ENCODE peak calls at places on chromosome 4, in six cellular contexts. N, G, X, J, S and Z are unnamed samples.
A peak's percentile ranks its signal among the peaks of the same experiment; 100 is the strongest.

GRCh38 chr4:2333356-2333841 is 71.5 kb upstream of the MXD4 start:
- DNase-seq in N (no peak), G (no peak), X (no peak), J (no peak), S (no peak), Z (no peak)

GRCh38 chr4:150033937-150034336 is 44.3 kb upstream of the DCLK2 start:
- DNase-seq in N (no peak), G (no peak), X (no peak), J (no peak), S (peak; percentile 25), Z (no peak)

GRCh38 chr4:94519019-94519418 is 67.3 kb downstream of the PDLIM5 start:
- DNase-seq in N (no peak), G (no peak), X (no peak), J (no peak), S (no peak), Z (no peak)

GRCh38 chr4:3276961-3277360 is 15.9 kb upstream of the RGS12 start:
- DNase-seq in N (no peak), G (no peak), X (no peak), J (no peak), S (no peak), Z (no peak)

GRCh38 chr4:71229477-71230257 is 109.2 kb upstream of the SLC4A4 start:
- DNase-seq in N (no peak), G (peak; percentile 25), X (no peak), J (no peak), S (peak; percentile 41), Z (peak; percentile 24)

GRCh38 chr4:176587920-176588319 is 204.8 kb downstream of the VEGFC start:
- DNase-seq in N (no peak), G (no peak), X (no peak), J (no peak), S (no peak), Z (no peak)

GRCh38 chr4:138911903-138912713 is 103.5 kb upstream of the NOCT start:
- DNase-seq in N (no peak), G (no peak), X (no peak), J (no peak), S (peak; percentile 45), Z (no peak)

GRCh38 chr4:57048590-57049304 is 61.4 kb downstream of the IGFBP7 start:
- DNase-seq in N (no peak), G (no peak), X (no peak), J (no peak), S (peak; percentile 82), Z (no peak)

GRCh38 chr4:2824329-2825183 is 19.1 kb upstream of the ADD1 start:
- DNase-seq in N (no peak), G (no peak), X (no peak), J (peak; percentile 9), S (no peak), Z (no peak)

GRCh38 chr4:118942465-118942864 is 53.8 kb downstream of the SYNPO2 start:
- DNase-seq in N (no peak), G (no peak), X (no peak), J (peak; percentile 28), S (peak; percentile 26), Z (no peak)

GRCh38 chr4:122716825-122717448 is 15.6 kb upstream of the BBS12 start:
- DNase-seq in N (no peak), G (peak; percentile 63), X (peak; percentile 15), J (peak; percentile 46), S (peak; percentile 61), Z (peak; percentile 51)

GRCh38 chr4:102404551-102404969 is 59.3 kb upstream of the SLC39A8 start:
- DNase-seq in N (no peak), G (no peak), X (no peak), J (no peak), S (no peak), Z (peak; percentile 49)

GRCh38 chr4:42653606-42654560 is 3.0 kb downstream of the ATP8A1 start:
- DNase-seq in N (no peak), G (no peak), X (no peak), J (no peak), S (peak; percentile 67), Z (no peak)

GRCh38 chr4:6686104-6686787 is 7.4 kb upstream of the S100P start:
- DNase-seq in N (no peak), G (no peak), X (no peak), J (no peak), S (no peak), Z (no peak)

GRCh38 chr4:6687947-6688878 is 5.5 kb upstream of the S100P start:
- DNase-seq in N (no peak), G (no peak), X (no peak), J (no peak), S (no peak), Z (no peak)

GRCh38 chr4:6689506-6689960 is 4.1 kb upstream of the S100P start:
- DNase-seq in N (no peak), G (no peak), X (no peak), J (no peak), S (no peak), Z (no peak)

GRCh38 chr4:6692379-6692778 is 1.3 kb upstream of the S100P start:
- DNase-seq in N (no peak), G (no peak), X (no peak), J (no peak), S (no peak), Z (no peak)

DNA sequence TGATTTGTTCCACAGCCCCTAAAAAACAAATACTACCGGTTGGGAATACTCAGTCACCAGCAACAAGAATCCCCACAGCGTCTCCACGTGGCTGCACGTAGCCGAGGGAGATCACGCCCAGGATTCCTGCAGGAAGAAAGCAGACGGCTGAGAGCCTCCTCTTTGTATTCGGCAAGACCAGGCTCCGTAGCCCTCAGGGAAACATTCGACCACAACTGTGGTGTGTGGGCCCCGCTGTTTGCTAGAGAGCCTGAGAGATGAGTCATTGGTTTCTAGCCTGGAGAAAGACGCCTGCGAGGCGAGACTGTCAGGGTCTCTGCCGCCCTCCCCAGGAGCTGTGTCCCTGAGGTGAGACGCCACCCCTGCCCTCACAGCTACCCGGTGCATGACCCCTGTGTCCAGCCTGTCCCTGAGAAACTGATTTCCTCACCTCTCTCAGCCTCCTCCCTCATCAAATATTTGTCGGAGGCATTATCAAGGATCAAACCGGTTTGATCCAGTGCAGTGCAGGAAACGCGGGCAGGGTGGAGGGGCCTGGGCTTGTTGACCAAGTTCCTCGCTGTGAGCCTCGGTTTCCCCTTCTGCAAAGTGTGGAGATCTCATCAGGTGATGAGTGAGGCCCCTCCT is 4.7 kb upstream of the S100P start:
- DNase-seq in N (no peak), G (peak; percentile 39), X (no peak), J (no peak), S (peak; percentile 91), Z (no peak)
- TF ChIP-seq CTCF in N (no peak), G (no peak), X (no peak), J (no peak), S (peak; percentile 25), Z (no peak)

GRCh38 chr4:114209589-114209988 is 230.1 kb upstream of the ARSJ start:
- DNase-seq in N (no peak), G (no peak), X (no peak), J (no peak), S (no peak), Z (no peak)

GRCh38 chr4:114208747-114209146 is 229.3 kb upstream of the ARSJ start:
- DNase-seq in N (no peak), G (no peak), X (no peak), J (no peak), S (peak; percentile 53), Z (no peak)
- TF ChIP-seq CTCF in N (no peak), G (no peak), X (no peak), J (no peak), S (peak; percentile 34), Z (no peak)

GRCh38 chr4:33386761-33387160 is 2666.6 kb downstream of the PCDH7 start:
- DNase-seq in N (no peak), G (no peak), X (no peak), J (no peak), S (no peak), Z (no peak)
- TF ChIP-seq CTCF in N (no peak), G (no peak), X (no peak), J (no peak), S (peak; percentile 9), Z (no peak)

GRCh38 chr4:62644372-62644771 is 1444.2 kb downstream of the ADGRL3 start:
- DNase-seq in N (no peak), G (no peak), X (no peak), J (no peak), S (peak; percentile 28), Z (peak; percentile 9)
- TF ChIP-seq CTCF in N (peak; percentile 70), G (peak; percentile 51), X (no peak), J (peak; percentile 11), S (peak; percentile 28), Z (peak; percentile 45)

GRCh38 chr4:154332681-154333421 is 158.7 kb downstream of the DCHS2 start:
- DNase-seq in N (no peak), G (no peak), X (no peak), J (peak; percentile 19), S (no peak), Z (peak; percentile 4)
- TF ChIP-seq CTCF in N (no peak), G (no peak), X (no peak), J (no peak), S (no peak), Z (no peak)

GRCh38 chr4:148052448-148052847 is 320.6 kb downstream of the ARHGAP10 start:
- DNase-seq in N (no peak), G (no peak), X (no peak), J (no peak), S (no peak), Z (no peak)
- TF ChIP-seq CTCF in N (no peak), G (no peak), X (no peak), J (no peak), S (no peak), Z (no peak)

GRCh38 chr4:14143892-14144291 is 516.4 kb upstream of the BOD1L1 start:
- DNase-seq in N (no peak), G (no peak), X (no peak), J (no peak), S (peak; percentile 40), Z (no peak)
- TF ChIP-seq CTCF in N (peak; percentile 32), G (peak; percentile 39), X (no peak), J (no peak), S (no peak), Z (no peak)